ENCODE peak calls at places on chromosomes 11 and 22, in four cellular contexts. M is hypothalamus; W is M059J; R is stimulated activated CD4-positive, alpha-beta T cell treated with anti-CD3 and anti-CD28 coated beads, Interleukin-12 subunit alpha, Interleukin-12 subunit beta, amount 100 ng/mL, for 4 hours. Y is an unnamed sample.
A peak's percentile ranks its signal among the peaks of the same experiment; 100 is the strongest.

GRCh38 chr22:48334971-48335370 is 1492.7 kb downstream of the BRD1 start:
- DNase-seq in M (no peak), W (no peak), R (no peak), Y (no peak)

GRCh38 chr11:36376888-36377758 is 81.0 kb downstream of the PRR5L start:
- DNase-seq in W (peak; percentile 71), M (peak; percentile 28), R (peak; percentile 21), Y (peak; percentile 44)

GRCh38 chr11:86519064-86519911 is 144.6 kb downstream of the CCDC81 start:
- DNase-seq in R (no peak), M (no peak), W (peak; percentile 73), Y (no peak)

GRCh38 chr11:113410414-113411135 is 23.0 kb downstream of the ANKK1 start:
- DNase-seq in W (no peak), R (no peak), M (no peak), Y (no peak)

GRCh38 chr11:69914286-69915150 is 95.3 kb upstream of the FGF3 start:
- DNase-seq in M (no peak), W (no peak), R (no peak), Y (no peak)

GRCh38 chr11:115215694-115216615 is 288.3 kb downstream of the CADM1 start:
- DNase-seq in M (no peak), R (no peak), W (peak; percentile 17), Y (no peak)

GRCh38 chr11:70483077-70483861 is 84.9 kb downstream of the CTTN start:
- DNase-seq in M (no peak), R (no peak), W (peak; percentile 75), Y (no peak)

GRCh38 chr11:71995726-71996291 is 2.9 kb upstream of the IL18BP start:
- DNase-seq in W (no peak), M (no peak), R (no peak), Y (no peak)

GRCh38 chr22:22103078-22103593 is 120.5 kb upstream of the TOP3B start:
- DNase-seq in W (no peak), M (no peak), R (no peak), Y (no peak)

GRCh38 chr22:29060931-29061330 is 700 bp downstream of the C22orf31 start:
- DNase-seq in M (no peak), R (no peak), W (no peak), Y (no peak)

GRCh38 chr11:120128392-120129172 is 9.3 kb downstream of the TRIM29 start:
- DNase-seq in R (no peak), W (peak; percentile 75), M (no peak), Y (no peak)

GRCh38 chr11:88405853-88406252 is 68.3 kb upstream of the CTSC start:
- DNase-seq in R (no peak), W (no peak), M (no peak), Y (no peak)

GRCh38 chr11:118128821-118129474 is 23.7 kb downstream of the SCN4B start:
- DNase-seq in W (no peak), R (no peak), M (no peak), Y (no peak)

GRCh38 chr22:38124236-38124974 is 13.9 kb upstream of the BAIAP2L2 start:
- DNase-seq in R (no peak), M (no peak), W (peak; percentile 42), Y (no peak)

GRCh38 chr11:2387266-2387982 is 10.3 kb downstream of the CD81 start:
- DNase-seq in R (no peak), W (peak; percentile 78), M (no peak), Y (no peak)

GRCh38 chr11:9726313-9727022 is 62.6 kb downstream of the SWAP70 start:
- DNase-seq in W (peak; percentile 88), R (no peak), M (no peak), Y (no peak)

GRCh38 chr11:119376197-119376847 is 5.2 kb downstream of the USP2 start:
- DNase-seq in W (no peak), R (no peak), M (peak; percentile 72), Y (no peak)

GRCh38 chr11:61148016-61148640 is 13.1 kb downstream of the VPS37C start:
- DNase-seq in R (no peak), W (no peak), M (no peak), Y (no peak)

GRCh38 chr11:7031346-7031957 is 11.2 kb downstream of the NLRP14 start:
- DNase-seq in M (no peak), R (no peak), W (no peak), Y (no peak)

GRCh38 chr22:28111501-28111900 is 192.4 kb upstream of the PITPNB start:
- DNase-seq in M (no peak), R (no peak), W (peak; percentile 29), Y (no peak)

GRCh38 chr11:44993971-44994705 is 43.5 kb upstream of the TP53I11 start:
- DNase-seq in W (no peak), M (no peak), R (no peak), Y (no peak)

GRCh38 chr22:44825310-44826150 is 73.2 kb downstream of the ARHGAP8 start:
- DNase-seq in R (no peak), M (no peak), W (no peak), Y (no peak)

GRCh38 chr11:76768091-76769047 is 14.8 kb upstream of the TSKU start:
- DNase-seq in R (no peak), W (peak; percentile 54), M (no peak), Y (no peak)